ENCODE peak calls at places on chromosomes 1 and 21, in seven cellular contexts. C is epithelial cell of esophagus; L is aorta; S is stimulated activated naive B cell treated with anti-CD40 and anti-IgM and Interleukin-4, amounts not matched to agents 10 μg/mL and 1 μg/mL and 100 μg/mL, for 72 hours; I is COR-L47; N is GM06990; O is LoVo. D is an unnamed sample.

GRCh38 chr1:226717256-226717909 is 21.7 kb downstream of the ITPKB start:
- DNase-seq in L (peak; percentile 73), I (no peak), S (no peak), N (no peak), C (no peak), O (no peak), D (no peak)

GRCh38 chr21:44509539-44509938 is 30.5 kb downstream of the KRTAP10-1 start:
- DNase-seq in S (no peak), N (no peak), I (peak; percentile 89), L (peak; percentile 47), O (peak; percentile 54), C (peak; percentile 9), D (peak; percentile 94)

GRCh38 chr1:227273557-227273956 is 44.7 kb downstream of the CDC42BPA start:
- DNase-seq in N (no peak), S (no peak), L (no peak), C (peak; percentile 70), I (no peak), O (peak; percentile 58), D (no peak)

GRCh38 chr1:18922319-18922726 is 20.0 kb upstream of the ALDH4A1 start:
- DNase-seq in I (no peak), S (no peak), C (peak; percentile 46), N (no peak), L (peak; percentile 89), O (no peak), D (no peak)

GRCh38 chr1:55696181-55696580 is 481.0 kb upstream of the USP24 start:
- DNase-seq in C (peak; percentile 70), L (peak; percentile 73), O (no peak), I (no peak), N (no peak), S (no peak), D (no peak)

GRCh38 chr1:42853116-42853884 is 6.9 kb downstream of the ZNF691 start:
- DNase-seq in L (no peak), O (no peak), S (no peak), C (no peak), I (no peak), N (no peak), D (no peak)

GRCh38 chr1:72197786-72198185 is 84.6 kb downstream of the NEGR1 start:
- DNase-seq in L (no peak), N (no peak), C (no peak), I (no peak), S (no peak), O (no peak), D (no peak)

GRCh38 chr1:236172041-236172579 is 29.8 kb downstream of the GPR137B start:
- DNase-seq in N (no peak), I (no peak), C (no peak), O (no peak), S (no peak), L (no peak), D (no peak)

GRCh38 chr21:40829791-40830190 is 17.2 kb downstream of the DSCAM start:
- DNase-seq in I (no peak), S (no peak), O (no peak), N (no peak), C (no peak), L (no peak), D (no peak)

GRCh38 chr1:91511386-91511785 is 10.7 kb downstream of the CDC7 start:
- DNase-seq in C (peak; percentile 49), S (no peak), I (peak; percentile 10), L (no peak), O (peak; percentile 46), N (no peak), D (no peak)

GRCh38 chr21:43004926-43005325 is 30.6 kb downstream of the PKNOX1 start:
- DNase-seq in N (no peak), O (no peak), I (no peak), C (no peak), L (no peak), S (no peak), D (no peak)

GRCh38 chr1:23999156-23999671 is 19.1 kb upstream of the SRSF10 start:
- DNase-seq in L (no peak), S (no peak), N (no peak), O (no peak), C (no peak), I (no peak), D (no peak)

D was measured in pancreas.